ENCODE peak calls at places on chromosomes 11 and 22, in four cellular contexts. T, H, W and Y are unnamed samples.

GRCh38 chr11:61905067-61905696 is 12.2 kb downstream of the RAB3IL1 start:
- DNase-seq in T (no peak), H (no peak), W (no peak), Y (no peak)

GRCh38 chr22:46351131-46351735 is 15.7 kb downstream of the TRMU start:
- DNase-seq in T (no peak), H (no peak), W (no peak), Y (no peak)

GRCh38 chr11:8683115-8683807 is 669 bp downstream of the RPL27A start:
- DNase-seq in T (no peak), H (peak; percentile 16), W (no peak), Y (no peak)

GRCh38 chr11:113272927-113273615 is 41.3 kb upstream of the TTC12 start:
- DNase-seq in T (no peak), H (no peak), W (peak; percentile 88), Y (no peak)

GRCh38 chr11:66228521-66228920 is 39.9 kb upstream of the RAB1B start:
- DNase-seq in T (no peak), H (no peak), W (no peak), Y (no peak)

GRCh38 chr11:20353829-20354434 is 9.6 kb upstream of the HTATIP2 start:
- DNase-seq in T (no peak), H (no peak), W (no peak), Y (no peak)

GRCh38 chr22:29521526-29521925 is 32.0 kb downstream of the THOC5 start:
- DNase-seq in T (no peak), H (no peak), W (no peak), Y (no peak)

GRCh38 chr22:39962071-39962470 is 1.9 kb downstream of the TMA7B start:
- DNase-seq in T (no peak), H (no peak), W (no peak), Y (no peak)

GRCh38 chr22:45225732-45226560 is 14.7 kb downstream of the KIAA0930 start:
- DNase-seq in T (no peak), H (no peak), W (no peak), Y (no peak)

GRCh38 chr11:121328967-121329653 is 36.5 kb downstream of the SC5D start:
- DNase-seq in T (no peak), H (no peak), W (no peak), Y (no peak)

GRCh38 chr11:120832609-120833221 is 191.2 kb upstream of the TBCEL start:
- DNase-seq in T (no peak), H (no peak), W (no peak), Y (peak; percentile 32)

GRCh38 chr11:73779084-73779902 is 8.4 kb upstream of the MRPL48 start:
- DNase-seq in T (peak; percentile 94), H (peak; percentile 96), W (peak; percentile 99), Y (peak; percentile 98)

GRCh38 chr11:122802876-122803275 is 35.4 kb upstream of the CRTAM start:
- DNase-seq in T (no peak), H (no peak), W (no peak), Y (no peak)

GRCh38 chr11:355581-356458 is 13.5 kb upstream of the B4GALNT4 start:
- DNase-seq in T (peak; percentile 93), H (peak; percentile 81), W (peak; percentile 98), Y (peak; percentile 93)

GRCh38 chr11:67268036-67268683 is 1.9 kb downstream of the GRK2 start:
- DNase-seq in T (no peak), H (no peak), W (no peak), Y (no peak)

GRCh38 chr11:129699711-129700304 is 115.8 kb upstream of the TMEM45B start:
- DNase-seq in T (no peak), H (no peak), W (peak; percentile 67), Y (no peak)

GRCh38 chr11:67352546-67353316 is 615 bp downstream of the POLD4 start:
- DNase-seq in T (no peak), H (no peak), W (no peak), Y (no peak)

GRCh38 chr11:135022430-135022829 is 610.4 kb upstream of the B3GAT1 start:
- DNase-seq in T (no peak), H (no peak), W (no peak), Y (no peak)

GRCh38 chr11:18012314-18012905 is 437 bp downstream of the SERGEF start:
- DNase-seq in T (no peak), H (peak; percentile 18), W (no peak), Y (no peak)

GRCh38 chr11:18309691-18310090 is 12.2 kb downstream of the HPS5 start:
- DNase-seq in T (no peak), H (no peak), W (no peak), Y (no peak)

GRCh38 chr11:82229346-82229745 is 504.3 kb downstream of the FAM181B start:
- DNase-seq in T (no peak), H (no peak), W (no peak), Y (no peak)

GRCh38 chr11:109109916-109110315 is 312.1 kb upstream of the C11orf87 start:
- DNase-seq in T (no peak), H (no peak), W (no peak), Y (no peak)

GRCh38 chr11:91394718-91395414 is 829.8 kb upstream of the FAT3 start:
- DNase-seq in T (no peak), H (no peak), W (no peak), Y (no peak)

GRCh38 chr11:2567026-2567671 is 122.3 kb downstream of the KCNQ1 start:
- DNase-seq in T (no peak), H (no peak), W (peak; percentile 69), Y (no peak)

GRCh38 chr11:69170704-69171103 is 15.0 kb downstream of the SMIM38 start:
- DNase-seq in T (no peak), H (no peak), W (no peak), Y (no peak)

GRCh38 chr11:129976371-129976770 is 26.3 kb downstream of the PRDM10 start:
- DNase-seq in T (no peak), H (no peak), W (no peak), Y (no peak)

GRCh38 chr22:27885977-27886842 is 32.8 kb downstream of the PITPNB start:
- DNase-seq in T (peak; percentile 91), H (no peak), W (no peak), Y (peak; percentile 38)

GRCh38 chr11:14541180-14541579 is 21.0 kb upstream of the PSMA1 start:
- DNase-seq in T (no peak), H (no peak), W (no peak), Y (no peak)

GRCh38 chr22:39428597-39429071 is 28.2 kb upstream of the MGAT3 start:
- DNase-seq in T (no peak), H (no peak), W (no peak), Y (peak; percentile 74)

GRCh38 chr11:30911247-30911646 is 325.1 kb upstream of the MPPED2 start:
- DNase-seq in T (no peak), H (no peak), W (no peak), Y (no peak)

GRCh38 chr11:114326151-114326550 is 30.0 kb downstream of the NNMT start:
- DNase-seq in T (no peak), H (no peak), W (no peak), Y (no peak)

GRCh38 chr11:132504501-132505041 is 1027.7 kb downstream of the OPCML start:
- DNase-seq in T (no peak), H (no peak), W (no peak), Y (no peak)

GRCh38 chr11:2811206-2812091 is 74.1 kb downstream of the CDKN1C start:
- DNase-seq in T (no peak), H (no peak), W (no peak), Y (no peak)

GRCh38 chr11:10701982-10702381 is 8.4 kb upstream of the IRAG1 start:
- DNase-seq in T (no peak), H (no peak), W (no peak), Y (no peak)

GRCh38 chr11:11163256-11163655 is 189.8 kb downstream of the CSNK2A3 start:
- DNase-seq in T (no peak), H (no peak), W (no peak), Y (no peak)

GRCh38 chr11:14645985-14646900 is 2.6 kb downstream of the PDE3B start:
- DNase-seq in T (no peak), H (no peak), W (no peak), Y (no peak)

GRCh38 chr11:70311616-70312015 is 41.1 kb downstream of the PPFIA1 start:
- DNase-seq in T (no peak), H (no peak), W (no peak), Y (no peak)